ENCODE peak calls at places on chromosomes 3 and 15, in eight cellular contexts. T is NCI-H2081, M is epithelial cell of esophagus, E is activated T-helper 1 cell treated with Interleukin-2 at 50 U/mL for 16 hours, X is DMS53, L is mesendoderm, G is NCI-H1930, I is endothelial cell. W is an unnamed sample.

GRCh38 chr15:79172801-79173460 is 82.4 kb upstream of the RASGRF1 start:
- DNase-seq in T (no peak), E (no peak), G (no peak), I (no peak), X (no peak), L (no peak), M (no peak), W (no peak)

GRCh38 chr3:18425641-18426403 is 683 bp upstream of the SATB1 start:
- DNase-seq in I (peak), L (peak), X (peak), M (peak), T (peak), E (peak), G (peak), W (no peak)

GRCh38 chr3:37093481-37093880 is 80.9 kb downstream of the LRRFIP2 start:
- DNase-seq in E (no peak), M (no peak), T (no peak), L (no peak), I (no peak), X (no peak), G (no peak), W (no peak)

GRCh38 chr15:51842852-51843737 is 13.6 kb downstream of the TMOD3 start:
- DNase-seq in T (no peak), E (no peak), I (no peak), X (no peak), L (peak), G (no peak), M (peak), W (no peak)

GRCh38 chr3:72310028-72310987 is 525.4 kb upstream of the PROK2 start:
- DNase-seq in X (peak), T (peak), G (no peak), M (no peak), L (no peak), E (no peak), I (peak), W (no peak)

GRCh38 chr3:149542375-149543312 is 68.1 kb downstream of the TM4SF4 start:
- DNase-seq in I (no peak), M (no peak), T (no peak), E (no peak), G (peak), X (peak), L (peak), W (no peak)

GRCh38 chr3:113264741-113265140 is 53.4 kb downstream of the BOC start:
- DNase-seq in G (no peak), T (no peak), E (no peak), M (no peak), I (no peak), L (no peak), X (no peak), W (peak)

GRCh38 chr3:46578973-46579755 is 13.1 kb upstream of the LRRC2 start:
- DNase-seq in T (no peak), M (no peak), G (no peak), E (no peak), I (no peak), X (peak), L (peak), W (no peak)

GRCh38 chr3:169667380-169667671 is 3.8 kb upstream of the MECOM start:
- DNase-seq in L (no peak), X (no peak), E (no peak), G (no peak), I (no peak), M (no peak), T (no peak), W (no peak)

GRCh38 chr3:74067296-74067695 is 442.6 kb upstream of the PDZRN3 start:
- DNase-seq in X (peak), I (no peak), G (no peak), M (peak), T (peak), L (no peak), E (no peak), W (no peak)

GRCh38 chr3:139588450-139588849 is 48.9 kb upstream of the RBP1 start:
- DNase-seq in I (peak), L (peak), X (peak), G (no peak), E (no peak), T (peak), M (peak), W (no peak)

GRCh38 chr15:72935521-72935920 is 116.7 kb upstream of the NEO1 start:
- DNase-seq in M (no peak), E (no peak), X (no peak), G (no peak), L (no peak), I (no peak), T (no peak), W (no peak)

GRCh38 chr3:77102916-77103769 is 63.2 kb downstream of the ROBO2 start:
- DNase-seq in T (no peak), M (no peak), E (no peak), I (no peak), G (no peak), L (peak), X (no peak), W (no peak)

GRCh38 chr15:48625126-48625525 is 20.4 kb downstream of the FBN1 start:
- DNase-seq in M (no peak), G (no peak), T (no peak), L (no peak), E (no peak), X (no peak), I (no peak), W (no peak)

GRCh38 chr3:80017369-80017768 is 249.6 kb upstream of the ROBO1 start:
- DNase-seq in T (no peak), X (no peak), L (no peak), M (no peak), E (no peak), G (no peak), I (no peak), W (no peak)

GRCh38 chr3:12135029-12135634 is 23.6 kb downstream of the TIMP4 start:
- DNase-seq in E (peak), L (peak), T (peak), G (no peak), M (peak), I (peak), X (peak), W (no peak)

GRCh38 chr15:73859236-73859635 is 14.1 kb upstream of the TBC1D21 start:
- DNase-seq in E (no peak), X (no peak), L (no peak), I (no peak), G (no peak), T (no peak), M (no peak), W (no peak)

GRCh38 chr3:77038468-77038927 is 1.4 kb upstream of the ROBO2 start:
- DNase-seq in L (peak), I (peak), G (peak), E (no peak), T (peak), X (peak), M (peak), W (peak)